ENCODE peak calls at places on chromosome 16, in seven cellular contexts. One of them, this sample, is unnamed.

GRCh38 chr16:81650982-81651562 is 128.0 kb upstream of the PLCG2 start:
- DNase-seq in right lobe of liver: no peak
- DNase-seq in LoVo: no peak
- DNase-seq in NCI-H1417 treated with DMSO at 0.1 percent for 48 hours: no peak
- DNase-seq in NCI-H1092: peak; percentile 25
- DNase-seq in transverse colon: peak; percentile 70
- DNase-seq in glutamatergic neuron: peak; percentile 87
- DNase-seq in this sample: peak; percentile 46

GRCh38 chr16:30065943-30066881 is 652 bp downstream of the ALDOA start:
- DNase-seq in right lobe of liver: peak; percentile 59
- DNase-seq in LoVo: no peak
- DNase-seq in NCI-H1417 treated with DMSO at 0.1 percent for 48 hours: no peak
- DNase-seq in NCI-H1092: no peak
- DNase-seq in transverse colon: peak; percentile 21
- DNase-seq in glutamatergic neuron: no peak
- DNase-seq in this sample: peak; percentile 64

GRCh38 chr16:5502467-5502869 is 404.9 kb upstream of the EEF2KMT start:
- DNase-seq in right lobe of liver: no peak
- DNase-seq in LoVo: peak; percentile 7
- DNase-seq in NCI-H1417 treated with DMSO at 0.1 percent for 48 hours: no peak
- DNase-seq in NCI-H1092: no peak
- DNase-seq in transverse colon: peak; percentile 10
- DNase-seq in glutamatergic neuron: peak; percentile 62
- DNase-seq in this sample: no peak

GRCh38 chr16:86562356-86562755 is 4.3 kb upstream of the FOXC2 start:
- DNase-seq in right lobe of liver: no peak
- DNase-seq in LoVo: no peak
- DNase-seq in NCI-H1417 treated with DMSO at 0.1 percent for 48 hours: no peak
- DNase-seq in NCI-H1092: no peak
- DNase-seq in transverse colon: no peak
- DNase-seq in glutamatergic neuron: no peak
- DNase-seq in this sample: no peak

GRCh38 chr16:88302666-88303065 is 80.1 kb upstream of the ZNF469 start:
- DNase-seq in right lobe of liver: peak; percentile 44
- DNase-seq in LoVo: no peak
- DNase-seq in NCI-H1417 treated with DMSO at 0.1 percent for 48 hours: no peak
- DNase-seq in NCI-H1092: no peak
- DNase-seq in transverse colon: no peak
- DNase-seq in glutamatergic neuron: no peak
- DNase-seq in this sample: no peak

GRCh38 chr16:75532142-75532765 is 3.7 kb downstream of the CHST5 start:
- DNase-seq in right lobe of liver: no peak
- DNase-seq in LoVo: no peak
- DNase-seq in NCI-H1417 treated with DMSO at 0.1 percent for 48 hours: no peak
- DNase-seq in NCI-H1092: no peak
- DNase-seq in transverse colon: no peak
- DNase-seq in glutamatergic neuron: no peak
- DNase-seq in this sample: no peak

GRCh38 chr16:14296663-14297062 is 225.5 kb downstream of the MRTFB start:
- DNase-seq in right lobe of liver: no peak
- DNase-seq in LoVo: no peak
- DNase-seq in NCI-H1417 treated with DMSO at 0.1 percent for 48 hours: no peak
- DNase-seq in NCI-H1092: no peak
- DNase-seq in transverse colon: no peak
- DNase-seq in glutamatergic neuron: no peak
- DNase-seq in this sample: no peak

GRCh38 chr16:85746431-85747227 is 4.3 kb downstream of the C16orf74 start:
- DNase-seq in right lobe of liver: no peak
- DNase-seq in LoVo: peak; percentile 83
- DNase-seq in NCI-H1417 treated with DMSO at 0.1 percent for 48 hours: no peak
- DNase-seq in NCI-H1092: no peak
- DNase-seq in transverse colon: peak; percentile 65
- DNase-seq in glutamatergic neuron: no peak
- DNase-seq in this sample: no peak

GRCh38 chr16:89453662-89454321 is 36.6 kb downstream of the ANKRD11 start:
- DNase-seq in right lobe of liver: no peak
- DNase-seq in LoVo: peak; percentile 9
- DNase-seq in NCI-H1417 treated with DMSO at 0.1 percent for 48 hours: no peak
- DNase-seq in NCI-H1092: no peak
- DNase-seq in transverse colon: no peak
- DNase-seq in glutamatergic neuron: no peak
- DNase-seq in this sample: peak; percentile 70

GRCh38 chr16:57150682-57151330 is 35.0 kb downstream of the PSME3IP1 start:
- DNase-seq in right lobe of liver: no peak
- DNase-seq in LoVo: no peak
- DNase-seq in NCI-H1417 treated with DMSO at 0.1 percent for 48 hours: no peak
- DNase-seq in NCI-H1092: no peak
- DNase-seq in transverse colon: no peak
- DNase-seq in glutamatergic neuron: no peak
- DNase-seq in this sample: peak; percentile 26

This sample was measured in body of pancreas.